ENCODE peak calls at places on chromosomes 11 and 22, in seven cellular contexts. A is foreskin keratinocyte; R is activated T-cell treated with anti-CD3 and anti-CD28 coated beads for 1 hour; B is CD8-positive, alpha-beta T cell; I is lower leg skin; X is GM19239; O is activated CD4-positive, alpha-beta T cell treated with anti-CD3 and anti-CD28 coated beads, Interleukin-2, amount 10 ng/mL, durations not matched to agents 7 days and 5 days. Z is an unnamed sample.

GRCh38 chr22:46693634-46694422 is 44.2 kb downstream of the CERK start:
- DNase-seq in A (no peak), R (no peak), B (no peak), I (no peak), X (no peak), O (no peak), Z (no peak)

GRCh38 chr22:31075961-31076360 is 5.2 kb upstream of the SMTN start:
- DNase-seq in A (no peak), R (no peak), B (no peak), I (peak), X (no peak), O (no peak), Z (no peak)

GRCh38 chr11:62542111-62542745 is 4.4 kb downstream of the AHNAK start:
- DNase-seq in A (no peak), R (no peak), B (no peak), I (no peak), X (no peak), O (no peak), Z (no peak)

GRCh38 chr22:42388130-42388797 is 43.9 kb downstream of the NFAM1 start:
- DNase-seq in A (no peak), R (no peak), B (no peak), I (no peak), X (no peak), O (no peak), Z (no peak)

GRCh38 chr22:19466848-19467752 is 11.9 kb downstream of the UFD1 start:
- DNase-seq in A (no peak), R (no peak), B (no peak), I (no peak), X (no peak), O (no peak), Z (no peak)

GRCh38 chr11:14644396-14645246 is 1.0 kb downstream of the PDE3B start:
- DNase-seq in A (peak), R (peak), B (peak), I (peak), X (no peak), O (peak), Z (no peak)

GRCh38 chr22:48331691-48332220 is 1495.9 kb downstream of the BRD1 start:
- DNase-seq in A (no peak), R (no peak), B (no peak), I (no peak), X (no peak), O (no peak), Z (no peak)

GRCh38 chr11:113247231-113247630 is 67.2 kb upstream of the TTC12 start:
- DNase-seq in A (no peak), R (no peak), B (no peak), I (no peak), X (no peak), O (no peak), Z (no peak)

GRCh38 chr11:111531687-111532364 is 8.7 kb upstream of the LAYN start:
- DNase-seq in A (peak), R (no peak), B (peak), I (no peak), X (no peak), O (peak), Z (peak)

GRCh38 chr22:38257170-38257569 is 15.6 kb downstream of the TMEM184B start:
- DNase-seq in A (no peak), R (no peak), B (no peak), I (no peak), X (no peak), O (no peak), Z (no peak)

GRCh38 chr11:84398017-84398626 is 1112.0 kb upstream of the CCDC90B start:
- DNase-seq in A (no peak), R (no peak), B (no peak), I (no peak), X (no peak), O (no peak), Z (no peak)

Z was measured in epithelial cell of prostate.